ENCODE peak calls at places on chromosomes 4 and X, in five cellular contexts. I, V, E, Y and Z are unnamed samples.

GRCh38 chrX:56792270-56793111 is 63.4 kb downstream of the NBDY start:
- DNase-seq in I (no peak), V (no peak), E (peak), Y (no peak), Z (no peak)

GRCh38 chr4:177612684-177613083 is 170.4 kb upstream of the AGA start:
- DNase-seq in I (no peak), V (no peak), E (no peak), Y (no peak), Z (no peak)

GRCh38 chr4:130056286-130056685 is 960.3 kb downstream of the C4orf33 start:
- DNase-seq in I (no peak), V (no peak), E (no peak), Y (no peak), Z (no peak)

GRCh38 chrX:46637937-46638336 is 64.4 kb downstream of the CHST7 start:
- DNase-seq in I (peak), V (no peak), E (no peak), Y (no peak), Z (no peak)

GRCh38 chr4:59247032-59247431 is 1953.1 kb upstream of the ADGRL3 start:
- DNase-seq in I (no peak), V (no peak), E (no peak), Y (peak), Z (peak)

GRCh38 chr4:182768821-182769220 is 148.4 kb downstream of the DCTD start:
- DNase-seq in I (no peak), V (no peak), E (no peak), Y (no peak), Z (no peak)

GRCh38 chr4:86338521-86338920 is 21.3 kb downstream of the MAPK10 start:
- DNase-seq in I (no peak), V (no peak), E (no peak), Y (peak), Z (peak)

GRCh38 chrX:55638933-55639332 is 15.7 kb downstream of the FOXR2 start:
- DNase-seq in I (no peak), V (no peak), E (no peak), Y (no peak), Z (no peak)

GRCh38 chr4:48756689-48757220 is 23.3 kb downstream of the FRYL start:
- DNase-seq in I (no peak), V (no peak), E (no peak), Y (no peak), Z (no peak)

GRCh38 chr4:10063544-10064300 is 42.4 kb upstream of the SLC2A9 start:
- DNase-seq in I (no peak), V (peak), E (peak), Y (peak), Z (peak)

GRCh38 chr4:3204021-3204431 is 44.9 kb upstream of the MSANTD1 start:
- DNase-seq in I (no peak), V (no peak), E (peak), Y (peak), Z (no peak)

GRCh38 chr4:54228064-54228527 is 997 bp upstream of the PDGFRA start:
- DNase-seq in I (peak), V (peak), E (peak), Y (peak), Z (peak)

GRCh38 chr4:100166297-100167034 is 23.8 kb downstream of the DDIT4L start:
- DNase-seq in I (no peak), V (no peak), E (no peak), Y (no peak), Z (no peak)

GRCh38 chr4:8832130-8832930 is 39.3 kb downstream of the HMX1 start:
- DNase-seq in I (no peak), V (no peak), E (peak), Y (peak), Z (peak)

GRCh38 chrX:118208476-118208875 is 91.9 kb upstream of the KLHL13 start:
- DNase-seq in I (no peak), V (no peak), E (no peak), Y (no peak), Z (no peak)

GRCh38 chr4:85028910-85029309 is 62.4 kb upstream of the WDFY3 start:
- DNase-seq in I (no peak), V (no peak), E (no peak), Y (peak), Z (peak)

GRCh38 chr4:566508-567295 is 9.4 kb downstream of the TMEM271 start:
- DNase-seq in I (no peak), V (no peak), E (no peak), Y (no peak), Z (no peak)

GRCh38 chr4:150217192-150217591 is 138.9 kb downstream of the DCLK2 start:
- DNase-seq in I (no peak), V (no peak), E (no peak), Y (peak), Z (peak)

GRCh38 chr4:107619065-107619464 is 101.0 kb downstream of the PAPSS1 start:
- DNase-seq in I (no peak), V (peak), E (no peak), Y (peak), Z (peak)

GRCh38 chrX:151515233-151515632 is 48.2 kb upstream of the PASD1 start:
- DNase-seq in I (no peak), V (no peak), E (no peak), Y (no peak), Z (no peak)

GRCh38 chrX:30620125-30620524 is 33.1 kb upstream of the GK start:
- DNase-seq in I (no peak), V (no peak), E (no peak), Y (no peak), Z (peak)

GRCh38 chr4:42671431-42672194 is 14.7 kb upstream of the ATP8A1 start:
- DNase-seq in I (peak), V (no peak), E (no peak), Y (no peak), Z (no peak)

GRCh38 chrX:23694606-23695005 is 27.3 kb downstream of the PRDX4 start:
- DNase-seq in I (peak), V (peak), E (peak), Y (peak), Z (peak)

GRCh38 chrX:54248309-54248708 is 65.3 kb upstream of the FAM120C start:
- DNase-seq in I (no peak), V (no peak), E (no peak), Y (peak), Z (peak)

GRCh38 chr4:6199344-6199921 is 916 bp downstream of the JAKMIP1 start:
- DNase-seq in I (peak), V (no peak), E (no peak), Y (no peak), Z (no peak)

GRCh38 chrX:5526191-5526590 is 702.5 kb downstream of the NLGN4X start:
- DNase-seq in I (no peak), V (no peak), E (no peak), Y (no peak), Z (no peak)

GRCh38 chr4:123244233-123244632 is 152.4 kb upstream of the SPRY1 start:
- DNase-seq in I (peak), V (peak), E (peak), Y (peak), Z (peak)

GRCh38 chrX:19361701-19362100 is 18.0 kb downstream of the PDHA1 start:
- DNase-seq in I (no peak), V (no peak), E (no peak), Y (no peak), Z (no peak)

GRCh38 chr4:139593091-139593564 is 37.1 kb upstream of the SETD7 start:
- DNase-seq in I (no peak), V (no peak), E (no peak), Y (peak), Z (no peak)

GRCh38 chrX:37652053-37652452 is 33.5 kb upstream of the XK start:
- DNase-seq in I (peak), V (no peak), E (no peak), Y (no peak), Z (no peak)

GRCh38 chrX:37644381-37645305 is 40.9 kb upstream of the XK start:
- DNase-seq in I (no peak), V (no peak), E (no peak), Y (no peak), Z (peak)

GRCh38 chrX:37646254-37646653 is 39.3 kb upstream of the XK start:
- DNase-seq in I (no peak), V (no peak), E (no peak), Y (no peak), Z (no peak)
- TF ChIP-seq CTCF in I (no peak), V (no peak), E (no peak), Y (no peak), Z (peak)

GRCh38 chr4:186826866-186827541 is 103.3 kb upstream of the FAT1 start:
- DNase-seq in I (no peak), V (no peak), E (no peak), Y (no peak), Z (no peak)
- TF ChIP-seq CTCF in I (no peak), V (no peak), E (no peak), Y (no peak), Z (no peak)

DNA sequence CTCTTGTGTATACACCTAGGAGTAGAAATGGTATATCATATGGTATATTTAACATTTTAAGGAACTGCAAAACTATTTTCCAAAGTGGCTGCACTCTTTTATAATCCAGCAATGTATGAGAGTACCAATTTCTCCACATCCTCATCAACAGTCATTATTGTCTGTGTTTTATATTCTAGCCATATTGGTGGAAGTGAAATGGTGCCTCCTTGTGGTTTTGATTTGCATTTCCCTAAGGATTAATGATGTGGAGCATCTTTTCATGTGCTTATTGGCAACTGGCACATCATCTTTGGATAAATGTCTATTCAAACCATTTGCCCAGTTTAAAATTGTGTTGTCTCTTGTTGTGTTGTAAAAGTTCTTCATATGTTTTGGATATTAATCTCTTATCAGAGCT is 9.6 kb downstream of the BMP15 start:
- DNase-seq in I (no peak), V (no peak), E (no peak), Y (peak), Z (peak)
- TF ChIP-seq CTCF in I (no peak), V (no peak), E (no peak), Y (peak), Z (peak)

GRCh38 chr4:148154769-148155168 is 287.4 kb downstream of the NR3C2 start:
- DNase-seq in I (no peak), V (no peak), E (no peak), Y (no peak), Z (no peak)

GRCh38 chr4:148151797-148152196 is 290.4 kb downstream of the NR3C2 start:
- DNase-seq in I (no peak), V (no peak), E (no peak), Y (no peak), Z (no peak)

GRCh38 chr4:148152868-148153630 is 289.2 kb downstream of the NR3C2 start:
- DNase-seq in I (no peak), V (no peak), E (no peak), Y (peak), Z (peak)
- TF ChIP-seq CTCF in I (no peak), V (no peak), E (no peak), Y (peak), Z (peak)

DNA sequence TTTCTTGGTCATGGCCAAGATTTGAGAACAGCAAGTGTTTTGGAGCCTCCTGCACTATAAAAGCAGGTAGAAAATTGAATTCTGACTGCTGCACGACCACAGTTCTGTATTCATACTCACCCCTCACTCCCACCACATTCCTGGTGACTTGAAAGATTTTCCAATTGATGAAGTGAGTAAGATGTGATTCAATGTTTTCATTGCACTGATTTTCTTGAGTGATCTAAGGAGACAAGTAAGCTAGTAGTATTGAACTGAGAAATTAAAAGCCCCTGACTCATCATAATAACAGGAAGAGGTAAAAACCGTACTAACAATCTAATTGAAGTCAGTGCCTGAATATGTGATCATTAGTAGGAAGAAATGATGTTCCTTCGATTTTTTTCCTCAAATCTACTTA is 6.1 kb upstream of the SEC24D start:
- DNase-seq in I (no peak), V (no peak), E (no peak), Y (peak), Z (no peak)
- TF ChIP-seq CTCF in I (no peak), V (no peak), E (no peak), Y (no peak), Z (no peak)

DNA sequence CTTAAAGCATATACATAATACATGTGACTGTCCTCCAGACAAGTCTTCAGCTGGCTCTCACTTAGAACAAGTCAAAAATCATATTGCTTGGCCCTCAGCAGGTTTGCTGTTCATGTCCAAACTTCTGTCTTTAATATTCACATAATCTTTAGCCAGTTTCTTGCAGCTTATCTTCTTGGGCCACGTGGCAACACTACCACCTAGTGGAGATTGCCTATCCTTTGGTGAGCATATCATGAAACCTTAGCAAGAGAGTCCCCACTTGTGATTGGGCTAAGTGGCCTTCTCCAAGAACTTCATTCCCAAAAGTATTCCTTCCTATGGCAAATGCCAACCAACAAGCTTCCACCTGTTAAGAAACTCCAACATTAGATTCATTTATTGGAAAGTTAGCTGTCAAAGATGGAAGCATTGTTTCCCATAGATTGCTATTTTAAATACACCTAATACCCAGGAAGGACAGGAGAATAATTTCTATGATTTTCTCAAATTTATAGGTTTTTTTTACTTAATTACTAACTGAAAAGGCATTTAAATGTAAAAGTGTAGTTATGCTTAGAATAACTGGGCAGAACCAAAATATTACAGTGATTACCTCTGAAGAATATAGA is 231.9 kb upstream of the INTU start:
- DNase-seq in I (peak), V (peak), E (peak), Y (peak), Z (peak)
- TF ChIP-seq CTCF in I (no peak), V (peak), E (peak), Y (peak), Z (peak)

GRCh38 chrX:136200466-136200865 is 50.7 kb downstream of the MAP7D3 start:
- DNase-seq in I (no peak), V (no peak), E (no peak), Y (no peak), Z (peak)
- TF ChIP-seq CTCF in I (peak), V (no peak), E (peak), Y (peak), Z (peak)

DNA sequence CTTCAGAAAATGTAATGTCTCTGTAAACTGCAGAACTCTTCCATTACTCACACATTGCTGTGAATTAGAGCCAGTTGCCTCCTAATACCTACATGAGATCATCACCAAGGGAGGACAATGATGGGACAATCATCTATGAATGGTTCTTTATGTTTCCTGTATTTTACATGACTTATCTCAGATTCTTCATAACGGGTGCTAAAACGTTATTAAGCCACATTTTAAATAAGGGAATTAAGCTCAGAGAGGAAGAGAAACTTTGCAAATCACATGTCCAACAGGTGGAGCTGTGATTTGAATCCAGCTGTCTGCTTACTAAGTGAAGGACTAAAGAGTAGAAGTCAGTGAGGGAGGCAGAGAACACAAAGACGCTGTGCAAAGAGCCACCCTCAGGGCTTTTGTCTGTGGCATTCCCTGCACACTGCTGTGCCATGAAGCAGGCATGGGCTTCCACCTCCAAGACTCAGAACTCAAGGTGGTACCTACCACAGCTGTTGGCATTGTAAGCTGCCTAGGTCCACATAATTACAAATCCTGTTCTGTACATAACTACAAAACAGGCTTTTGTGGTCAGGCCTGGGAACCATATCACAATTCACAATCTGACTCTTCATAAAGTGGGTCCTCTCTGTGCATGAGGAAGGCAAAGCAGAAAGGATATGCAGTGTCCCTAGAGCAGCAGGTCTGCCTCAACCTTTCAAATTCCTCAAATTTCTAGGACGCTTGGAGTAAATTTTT is 12.8 kb downstream of the TBC1D9 start:
- DNase-seq in I (no peak), V (no peak), E (no peak), Y (peak), Z (peak)
- TF ChIP-seq CTCF in I (no peak), V (no peak), E (no peak), Y (peak), Z (peak)

GRCh38 chr4:163113921-163114703 is 52.6 kb downstream of the NAF1 start:
- DNase-seq in I (no peak), V (no peak), E (no peak), Y (peak), Z (no peak)

GRCh38 chr4:163108614-163109013 is 58.1 kb downstream of the NAF1 start:
- DNase-seq in I (no peak), V (no peak), E (no peak), Y (no peak), Z (no peak)

GRCh38 chr4:163109967-163110366 is 56.7 kb downstream of the NAF1 start:
- DNase-seq in I (no peak), V (no peak), E (no peak), Y (no peak), Z (no peak)

GRCh38 chr4:163110442-163110841 is 56.2 kb downstream of the NAF1 start:
- DNase-seq in I (no peak), V (no peak), E (no peak), Y (no peak), Z (no peak)

DNA sequence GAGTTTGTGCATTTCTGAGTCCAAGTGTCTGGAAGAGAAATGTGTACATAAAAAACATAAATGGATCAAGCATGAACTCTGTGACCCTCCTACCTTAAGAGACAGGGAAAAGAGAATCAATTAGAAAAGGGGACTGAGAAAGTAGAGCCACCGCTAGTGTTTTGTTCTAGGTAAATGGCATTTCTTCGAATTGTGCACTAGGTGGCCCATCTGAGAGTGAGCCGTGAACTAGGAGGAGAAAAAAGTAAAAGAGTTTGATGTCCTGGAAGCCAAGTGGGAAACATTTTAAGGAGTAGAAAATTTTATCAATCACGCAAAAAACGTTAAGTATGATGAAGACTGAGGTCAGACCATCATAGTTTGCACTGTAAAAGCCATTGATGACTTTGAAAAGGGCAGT is 55.1 kb downstream of the NAF1 start:
- DNase-seq in I (no peak), V (no peak), E (no peak), Y (peak), Z (peak)
- TF ChIP-seq CTCF in I (no peak), V (no peak), E (no peak), Y (peak), Z (peak)